ENCODE peak calls at places on chromosome 4, in six cellular contexts. K is suprapubic skin, D is H1, Q is cardiac muscle cell, G is SJSA1, J is HCT116. R is an unnamed sample. For H3K4me1, the result is how much of the 10 kb centered on the place peaks cover.

GRCh38 chr4:20433101-20433705 is 181.5 kb downstream of the SLIT2 start:
- DNase-seq in K (no peak), D (no peak), Q (no peak), G (no peak), J (no peak), R (no peak)

GRCh38 chr4:83115000-83115399 is 471 bp upstream of the PLAC8 start:
- DNase-seq in K (no peak), D (no peak), Q (peak), G (no peak), J (no peak), R (no peak)

GRCh38 chr4:108433832-108434231 is 186.5 kb upstream of the RPL34 start:
- DNase-seq in K (no peak), D (no peak), Q (no peak), G (peak), J (no peak), R (no peak)

GRCh38 chr4:1770245-1770644 is 22.8 kb upstream of the FGFR3 start:
- DNase-seq in K (no peak), D (no peak), Q (no peak), G (no peak), J (no peak), R (no peak)

GRCh38 chr4:718460-718859 is 12.8 kb downstream of the PCGF3 start:
- DNase-seq in K (no peak), D (no peak), Q (no peak), G (no peak), J (no peak), R (no peak)

GRCh38 chr4:128663325-128663724 is 146.2 kb upstream of the JADE1 start:
- DNase-seq in K (no peak), D (no peak), Q (no peak), G (no peak), J (no peak), R (no peak)

GRCh38 chr4:39469429-39470077 is 10.7 kb downstream of the LIAS start:
- DNase-seq in K (no peak), D (no peak), Q (peak), G (peak), J (peak), R (no peak)

GRCh38 chr4:102640669-102641068 is 120.1 kb downstream of the MANBA start:
- DNase-seq in K (no peak), D (no peak), Q (peak), G (no peak), J (no peak), R (no peak)

GRCh38 chr4:14157262-14157661 is 529.7 kb upstream of the BOD1L1 start:
- DNase-seq in K (no peak), D (no peak), Q (no peak), G (no peak), J (no peak), R (no peak)

GRCh38 chr4:38385286-38386010 is 278.6 kb upstream of the KLF3 start:
- DNase-seq in K (no peak), D (no peak), Q (no peak), G (no peak), J (no peak), R (no peak)

DNA sequence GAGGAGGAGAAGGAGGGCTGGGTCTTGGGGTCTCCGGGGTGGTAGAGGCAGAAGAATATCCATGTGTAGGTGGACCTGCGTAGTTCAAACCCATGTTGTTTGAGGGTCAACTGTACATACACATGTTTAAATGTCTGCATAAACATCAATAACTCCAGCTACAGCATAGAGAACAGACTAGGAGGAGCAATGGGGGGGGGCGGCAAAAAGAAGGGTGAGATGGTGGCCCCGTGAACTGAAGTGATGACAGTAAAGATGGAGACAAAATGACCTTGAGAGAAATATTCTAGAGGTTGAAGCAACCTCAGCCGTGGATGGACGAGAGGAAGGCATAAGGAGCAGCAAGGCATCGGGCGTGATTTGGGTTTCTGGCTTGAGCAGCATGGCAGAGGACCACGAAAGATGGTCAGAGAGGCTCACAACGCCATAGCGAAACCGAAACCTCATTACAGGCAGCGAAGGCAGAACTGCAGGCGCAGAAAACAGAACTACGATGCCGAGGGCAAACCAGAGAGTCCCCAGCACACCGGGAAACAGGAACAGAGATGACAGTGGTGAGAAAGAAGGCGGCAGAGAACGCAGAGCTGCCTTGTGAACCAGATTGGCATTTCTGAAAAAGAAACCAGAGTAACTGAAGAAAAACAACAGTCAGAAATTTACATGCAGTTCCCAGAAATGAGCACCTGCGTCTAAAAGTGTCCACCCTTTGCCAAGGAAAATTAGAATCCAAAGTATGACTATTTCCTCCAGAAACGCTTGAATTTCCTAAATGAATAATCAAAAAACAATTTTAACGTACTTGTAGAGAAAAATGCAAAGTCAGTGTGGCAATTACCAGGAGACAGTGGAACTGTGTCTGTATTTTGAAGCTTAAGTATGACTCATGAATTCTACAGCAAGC is 50.2 kb upstream of the ENPP6 start:
- DNase-seq in K (no peak), D (no peak), Q (peak), G (peak), J (peak), R (no peak)
- H3K4me3 ChIP-seq in K (peak), D (no peak), Q (no peak), G (peak), J (peak), R (peak)

GRCh38 chr4:72970756-72971155 is 98.8 kb downstream of the COX18 start:
- DNase-seq in K (no peak), D (no peak), Q (no peak), G (no peak), J (no peak), R (no peak)
- H3K4me1 ChIP-seq in K (under half), D (under half), Q (under half), G (half or more), J (under half), R (under half)

DNA sequence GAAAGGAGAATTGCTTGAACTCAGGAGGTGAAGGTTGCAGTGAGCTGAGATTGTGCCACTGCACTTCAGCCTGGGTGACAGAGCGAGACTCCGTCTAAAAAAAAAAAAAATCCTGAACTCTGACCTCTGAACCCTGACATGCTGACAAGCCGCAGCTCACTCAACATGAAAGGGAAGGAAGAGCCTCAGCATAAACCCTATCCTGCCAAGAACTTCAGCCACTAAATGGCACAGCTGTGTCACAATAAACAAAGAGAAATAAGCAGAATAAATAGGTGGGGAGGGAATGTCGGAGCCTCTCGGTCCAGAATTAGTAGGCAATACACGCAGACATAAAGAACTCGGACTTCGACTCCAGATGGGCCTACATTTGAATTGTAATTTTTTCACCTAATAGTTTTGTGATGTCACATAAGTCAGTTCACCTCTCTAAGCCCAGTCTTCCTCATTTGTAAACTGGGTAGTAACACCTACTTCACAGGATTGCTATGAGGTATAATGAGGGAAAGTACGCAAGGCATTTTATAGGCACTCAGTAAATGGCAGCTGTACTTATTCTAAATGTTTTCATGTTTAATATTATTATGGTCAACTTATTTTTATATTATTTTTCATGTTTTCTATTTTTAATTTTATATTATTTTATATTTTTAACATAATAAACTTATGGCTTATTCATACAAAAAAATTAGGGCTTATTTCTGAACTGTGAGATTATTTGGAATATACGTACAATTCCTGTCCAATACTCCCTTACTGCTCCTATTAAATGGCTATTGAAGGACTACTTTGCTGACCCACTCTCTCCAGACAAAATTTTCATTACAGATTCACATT is 243.4 kb downstream of the SCFD2 start:
- DNase-seq in K (no peak), D (no peak), Q (no peak), G (no peak), J (no peak), R (no peak)
- H3K27ac ChIP-seq in K (no peak), D (no peak), Q (no peak), G (no peak), J (no peak), R (no peak)

GRCh38 chr4:185540040-185540439 is 4.7 kb upstream of the PDLIM3 start:
- DNase-seq in K (no peak), D (no peak), Q (no peak), G (peak), J (no peak), R (no peak)
- H3K4me3 ChIP-seq in K (no peak), D (no peak), Q (no peak), G (no peak), J (no peak), R (no peak)

GRCh38 chr4:95156452-95156765 is 392.4 kb downstream of the UNC5C start:
- DNase-seq in K (no peak), D (no peak), Q (no peak), G (no peak), J (no peak), R (no peak)

GRCh38 chr4:95159384-95159783 is 389.4 kb downstream of the UNC5C start:
- DNase-seq in K (no peak), D (no peak), Q (no peak), G (no peak), J (no peak), R (no peak)

GRCh38 chr4:95155759-95156451 is 392.9 kb downstream of the UNC5C start:
- DNase-seq in K (no peak), D (no peak), Q (peak), G (no peak), J (peak), R (no peak)

GRCh38 chr4:95158626-95159025 is 390.1 kb downstream of the UNC5C start:
- DNase-seq in K (no peak), D (no peak), Q (no peak), G (no peak), J (no peak), R (no peak)

GRCh38 chr4:95158045-95158444 is 390.7 kb downstream of the UNC5C start:
- DNase-seq in K (no peak), D (no peak), Q (no peak), G (no peak), J (no peak), R (no peak)
- H3K4me1 ChIP-seq in K (under half), D (under half), Q (under half), G (under half), J (under half), R (under half)

GRCh38 chr4:156779774-156780173 is 191.8 kb downstream of the PDGFC start:
- DNase-seq in K (no peak), D (no peak), Q (peak), G (peak), J (peak), R (no peak)

GRCh38 chr4:156775803-156776202 is 195.8 kb downstream of the PDGFC start:
- DNase-seq in K (no peak), D (no peak), Q (no peak), G (no peak), J (no peak), R (no peak)

GRCh38 chr4:156779046-156779445 is 192.6 kb downstream of the PDGFC start:
- DNase-seq in K (no peak), D (no peak), Q (peak), G (no peak), J (no peak), R (no peak)

GRCh38 chr4:156778606-156779005 is 193.0 kb downstream of the PDGFC start:
- DNase-seq in K (no peak), D (no peak), Q (peak), G (no peak), J (no peak), R (no peak)

DNA sequence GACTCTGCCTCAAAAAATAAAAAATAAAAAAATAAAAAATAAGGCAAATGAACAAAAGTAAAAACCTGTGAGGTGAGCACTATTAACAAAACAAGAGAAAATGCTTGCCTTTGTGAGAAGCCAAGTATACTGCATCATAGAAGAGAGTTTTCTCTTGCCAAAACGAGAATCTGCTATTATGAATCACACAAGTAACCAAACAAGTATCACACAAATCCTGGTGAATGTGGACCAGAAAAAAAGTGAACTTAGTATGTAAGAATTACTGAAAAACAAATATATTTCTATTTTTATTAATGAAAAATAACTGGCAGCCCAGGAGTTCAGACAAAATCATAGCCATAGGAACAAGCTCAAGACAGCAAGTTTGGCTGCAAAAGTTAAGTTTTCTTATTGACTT is 193.5 kb downstream of the PDGFC start:
- DNase-seq in K (no peak), D (no peak), Q (no peak), G (no peak), J (no peak), R (no peak)
- H3K27ac ChIP-seq in K (no peak), D (no peak), Q (no peak), G (peak), J (no peak), R (no peak)

GRCh38 chr4:54228563-54229501 is at the start of gene PDGFRA:
- DNase-seq in K (peak), D (peak), Q (peak), G (peak), J (no peak), R (peak)

GRCh38 chr4:54231419-54232150 is 2.5 kb downstream of the PDGFRA start:
- DNase-seq in K (peak), D (peak), Q (peak), G (peak), J (no peak), R (peak)

GRCh38 chr4:54228064-54228527 is 997 bp upstream of the PDGFRA start:
- DNase-seq in K (peak), D (peak), Q (peak), G (peak), J (no peak), R (peak)

GRCh38 chr4:54230479-54231418 is 1.7 kb downstream of the PDGFRA start:
- DNase-seq in K (peak), D (peak), Q (peak), G (peak), J (no peak), R (peak)

DNA sequence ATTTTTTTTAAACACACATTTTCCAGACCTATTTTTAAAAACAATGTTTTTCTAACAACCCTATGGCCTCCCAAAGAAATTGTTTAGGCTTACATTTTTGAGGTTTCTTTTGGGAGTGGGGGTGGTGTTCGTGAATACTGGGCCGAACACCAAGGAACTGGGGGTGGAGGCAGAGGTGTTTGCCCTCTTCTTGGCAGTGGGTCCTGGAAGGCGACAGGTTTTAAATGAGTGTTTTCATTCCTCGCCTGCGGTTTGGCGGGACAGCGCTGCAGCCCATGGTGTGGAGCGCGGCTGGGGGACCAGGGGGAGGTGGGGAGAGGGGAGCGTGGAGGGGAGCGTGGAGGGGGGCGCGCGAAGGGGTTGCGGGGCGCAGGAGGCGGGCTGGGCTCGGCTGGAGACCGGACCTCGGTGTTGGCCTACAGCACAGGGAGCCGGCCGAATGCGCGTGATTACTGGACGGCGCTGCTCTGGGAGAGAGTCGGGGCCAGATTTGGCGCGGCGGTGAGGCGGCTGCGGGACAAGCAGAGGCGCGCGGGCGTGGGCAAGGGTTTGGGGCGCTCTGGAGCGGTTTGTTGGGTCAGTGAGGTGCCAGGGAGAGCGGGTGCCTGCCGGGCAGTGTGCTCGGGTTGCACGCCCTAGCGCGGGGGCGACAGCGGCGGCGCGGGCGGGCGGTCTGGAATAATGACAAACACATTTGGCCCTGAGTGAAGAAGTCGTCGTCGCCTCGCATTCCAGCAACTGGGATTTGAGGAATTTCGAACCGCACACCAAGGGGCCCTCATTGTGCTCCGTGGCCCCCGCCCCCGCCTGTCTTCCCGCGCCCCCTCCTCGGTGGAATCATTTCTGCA is 762 bp downstream of the PDGFRA start:
- DNase-seq in K (no peak), D (peak), Q (peak), G (peak), J (no peak), R (peak)
- H3K4me3 ChIP-seq in K (peak), D (peak), Q (peak), G (peak), J (no peak), R (peak)

GRCh38 chr4:173528378-173529321 is 1.4 kb downstream of the HAND2 start:
- DNase-seq in K (no peak), D (peak), Q (peak), G (no peak), J (no peak), R (peak)
- H3K4me1 ChIP-seq in K (under half), D (under half), Q (under half), G (under half), J (under half), R (under half)